ENCODE peak calls at places on chromosomes 5 and 9, in ten cellular contexts. I is fibroblast of lung; Y is CD8-positive, alpha-beta memory T cell; V is SJSA1; N is gastrocnemius medialis; J is heart left ventricle; G is IMR-90; Q is PC-3; L is prostate gland; U is heart right ventricle. E is an unnamed sample.
A peak's percentile ranks its signal among the peaks of the same experiment; 100 is the strongest.

GRCh38 chr9:130901498-130902203 is 5.0 kb upstream of the QRFP start:
- DNase-seq in N (no peak), J (no peak), I (no peak), Y (no peak), G (no peak), U (no peak), V (no peak), L (no peak), Q (no peak), E (no peak)

GRCh38 chr5:18281947-18282557 is 647.8 kb downstream of the TAF11L14 start:
- DNase-seq in U (no peak), L (no peak), G (peak; percentile 62), N (no peak), I (peak; percentile 59), V (no peak), J (no peak), Q (peak; percentile 65), Y (no peak), E (no peak)

GRCh38 chr9:3506164-3506563 is 19.6 kb downstream of the RFX3 start:
- DNase-seq in Q (no peak), L (no peak), I (no peak), Y (no peak), V (no peak), G (no peak), N (no peak), U (no peak), J (no peak), E (no peak)

GRCh38 chr9:68979538-68980314 is 34.2 kb downstream of the PRKACG start:
- DNase-seq in U (peak; percentile 48), N (no peak), G (no peak), I (no peak), V (no peak), J (peak; percentile 38), Y (no peak), Q (no peak), L (no peak), E (no peak)

GRCh38 chr9:72150653-72151052 is 1.4 kb downstream of the GDA start:
- DNase-seq in G (no peak), Q (no peak), L (no peak), Y (no peak), U (no peak), J (no peak), N (no peak), I (no peak), V (no peak), E (no peak)

GRCh38 chr5:77893225-77893860 is 117.2 kb upstream of the TBCA start:
- DNase-seq in U (no peak), I (peak; percentile 99), Q (peak; percentile 97), L (no peak), N (no peak), J (no peak), Y (no peak), G (peak; percentile 99), V (peak; percentile 92), E (peak; percentile 44)

GRCh38 chr9:137446851-137447471 is 5.8 kb upstream of the ENTPD8 start:
- DNase-seq in U (no peak), Q (no peak), G (no peak), N (no peak), L (no peak), I (no peak), V (no peak), Y (no peak), J (no peak), E (no peak)

GRCh38 chr5:87541033-87541432 is 128.3 kb upstream of the CCNH start:
- DNase-seq in I (peak; percentile 90), G (peak; percentile 33), V (peak; percentile 43), Q (peak; percentile 90), N (peak; percentile 24), U (peak; percentile 72), L (peak; percentile 46), J (peak; percentile 47), Y (no peak), E (peak; percentile 72)

GRCh38 chr5:13932006-13932405 is 12.5 kb downstream of the DNAH5 start:
- DNase-seq in I (no peak), Y (no peak), Q (no peak), J (no peak), U (no peak), V (no peak), N (no peak), L (no peak), G (no peak), E (no peak)

GRCh38 chr5:139955053-139955605 is 88.0 kb downstream of the NRG2 start:
- DNase-seq in L (no peak), V (peak; percentile 31), J (no peak), N (no peak), Q (no peak), Y (no peak), G (no peak), I (no peak), U (no peak), E (no peak)

DNA sequence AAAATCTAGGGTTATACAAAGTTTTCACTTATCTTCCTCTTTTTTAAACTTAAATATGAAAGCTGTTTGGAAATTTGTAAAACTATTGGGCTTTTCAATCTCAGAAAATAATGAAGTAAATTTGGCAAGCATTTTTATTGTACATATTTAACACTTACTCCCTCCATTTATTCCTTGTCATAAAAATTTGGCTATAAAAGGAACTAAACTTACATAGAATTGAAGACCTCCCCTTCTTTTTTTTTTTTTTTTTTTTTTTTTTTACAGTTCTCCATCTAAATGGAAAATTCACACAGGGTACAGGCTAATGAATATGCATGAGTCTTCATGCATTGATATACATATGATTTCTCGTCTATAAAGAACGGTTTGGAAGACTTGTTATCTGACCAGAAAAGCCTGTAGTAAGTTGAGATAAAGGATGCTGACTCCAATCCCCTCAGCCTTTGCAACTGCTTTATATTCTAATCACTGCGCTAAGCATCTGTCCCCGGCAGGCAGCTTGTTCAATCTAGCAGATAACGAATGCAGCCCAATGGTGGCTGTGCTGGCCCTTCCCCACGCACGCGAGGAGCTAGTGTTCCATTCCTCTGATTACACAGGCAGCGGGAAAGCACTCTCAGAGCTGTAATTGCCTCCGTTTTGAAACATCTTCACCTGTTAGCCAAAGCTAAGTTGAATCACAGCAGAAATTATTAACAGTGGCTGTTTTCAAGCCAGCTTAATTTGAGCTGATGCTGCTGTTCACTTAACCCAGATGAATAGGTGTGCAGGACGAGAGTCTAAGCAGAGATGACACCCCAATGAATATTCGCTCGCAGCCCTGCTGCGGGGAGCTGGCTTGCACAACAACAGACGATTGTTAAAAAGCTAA is 453.8 kb upstream of the ZNF608 start:
- DNase-seq in J (no peak), I (peak; percentile 26), Y (no peak), N (no peak), U (no peak), V (no peak), G (no peak), Q (no peak), L (no peak), E (no peak)
- H3K4me3 ChIP-seq in J (peak overlapping the region; percentile 34), I (peak overlapping the region; percentile 28), Y (no peak overlapping the region), N (no peak overlapping the region), U (peak overlapping the region; percentile 35), V (no peak overlapping the region), G (no peak overlapping the region), Q (no peak overlapping the region), L (no peak overlapping the region), E (no peak overlapping the region)

DNA sequence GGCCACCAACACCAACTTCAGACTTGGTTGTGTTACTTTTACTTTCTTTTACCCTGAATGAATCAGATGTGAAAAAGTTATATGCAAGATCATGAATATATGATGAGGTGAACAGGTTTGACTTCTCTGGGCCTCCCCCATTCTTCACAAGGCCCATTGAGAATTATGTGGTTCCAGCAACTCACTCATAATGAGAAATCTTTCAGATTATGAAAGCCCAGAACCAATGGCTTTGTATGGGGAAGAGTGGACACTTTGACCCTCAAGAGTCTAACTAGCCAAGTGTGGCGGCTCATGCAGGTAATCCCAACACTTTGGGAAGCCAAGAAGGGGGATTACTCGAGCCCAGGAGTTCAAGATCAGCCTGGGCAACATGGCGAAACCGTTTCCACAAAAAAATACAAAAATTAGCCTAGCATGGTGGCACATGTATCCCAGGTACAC is 16.1 kb upstream of the LNPEP start:
- DNase-seq in G (no peak), L (no peak), Q (no peak), I (no peak), N (no peak), U (no peak), Y (no peak), J (no peak), V (no peak), E (no peak)
- H3K27me3 ChIP-seq in G (no peaks in the 10 kb centered on the region), L (no peaks in the 10 kb centered on the region), Q (no peaks in the 10 kb centered on the region), I (no peaks in the 10 kb centered on the region), N (no peaks in the 10 kb centered on the region), U (no peaks in the 10 kb centered on the region), Y (no peaks in the 10 kb centered on the region), J (no peaks in the 10 kb centered on the region), V (no peaks in the 10 kb centered on the region), E (no peaks in the 10 kb centered on the region)

DNA sequence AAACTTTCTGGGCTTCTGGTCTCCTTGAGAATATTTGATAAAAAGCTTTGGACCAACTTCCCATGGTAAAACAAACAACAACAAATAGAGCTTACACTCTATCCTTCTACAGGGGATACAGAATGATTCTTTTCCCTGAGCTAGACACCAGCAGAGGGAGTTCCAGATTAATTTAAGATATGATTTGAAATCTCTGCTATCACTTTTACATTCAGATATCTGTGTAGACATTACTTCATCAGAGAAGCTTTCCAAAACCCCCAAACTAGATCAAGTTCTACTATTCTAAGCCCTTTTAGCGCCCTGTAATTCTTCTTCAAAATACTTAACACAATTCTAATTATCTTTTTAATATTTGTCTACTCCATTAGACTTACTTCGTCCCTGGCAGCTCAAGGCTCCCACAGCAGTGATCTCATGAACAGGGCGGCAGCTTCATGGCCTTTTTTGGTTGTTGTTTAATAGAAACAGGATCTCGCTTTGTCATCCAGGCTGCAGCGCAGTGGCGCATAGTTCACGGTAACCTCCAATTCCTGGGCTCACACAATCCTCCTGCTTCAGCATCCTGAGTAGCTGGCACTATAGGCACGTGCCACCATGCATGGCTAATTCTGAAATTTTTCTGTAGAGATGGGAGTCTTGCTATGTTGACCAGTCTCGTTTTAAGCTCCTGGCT is 938 bp upstream of the GALNT12 start:
- DNase-seq in J (no peak), U (no peak), L (no peak), I (peak; percentile 21), N (no peak), V (no peak), Q (peak; percentile 48), Y (no peak), G (peak; percentile 27), E (no peak)
- H3K4me3 ChIP-seq in J (no peak overlapping the region), U (no peak overlapping the region), L (no peak overlapping the region), I (no peak overlapping the region), N (no peak overlapping the region), V (no peak overlapping the region), Q (peak overlapping the region; percentile 59), Y (peak overlapping the region; percentile 15), G (no peak overlapping the region), E (no peak overlapping the region)

GRCh38 chr5:7519564-7519963 is 123.6 kb downstream of the ADCY2 start:
- DNase-seq in Q (no peak), V (no peak), U (no peak), J (no peak), G (no peak), N (peak; percentile 45), L (no peak), I (no peak), Y (no peak), E (no peak)
- H3K27me3 ChIP-seq in Q (peaks cover 15% of the 10 kb centered on the region), V (peaks cover 3% of the 10 kb centered on the region), U (no peaks in the 10 kb centered on the region), J (no peaks in the 10 kb centered on the region), G (no peaks in the 10 kb centered on the region), N (no peaks in the 10 kb centered on the region), L (no peaks in the 10 kb centered on the region), I (no peaks in the 10 kb centered on the region), Y (no peaks in the 10 kb centered on the region), E (no peaks in the 10 kb centered on the region)